ENCODE peak calls at places on chromosomes 5 and 9, in five cellular contexts. Z is GM23248; S is astrocyte of the spinal cord; K is CMK; V is activated T-cell treated with anti-CD3 and anti-CD28 coated beads, Interleukin-2, amount 50 U/mL, for 1 hour. D is an unnamed sample.

GRCh38 chr9:1612886-1613285 is 402.3 kb upstream of the SMARCA2 start:
- DNase-seq in Z (no peak), S (no peak), K (no peak), V (no peak), D (no peak)

GRCh38 chr5:66174338-66174737 is 30.2 kb downstream of the SREK1 start:
- DNase-seq in Z (peak), S (peak), K (no peak), V (no peak), D (no peak)

GRCh38 chr5:176575488-176576422 is 26.6 kb downstream of the CDHR2 start:
- DNase-seq in Z (no peak), S (no peak), K (no peak), V (no peak), D (no peak)

GRCh38 chr5:50888754-50889153 is 222.3 kb downstream of the PARP8 start:
- DNase-seq in Z (peak), S (no peak), K (no peak), V (no peak), D (no peak)

GRCh38 chr5:68418230-68418629 is 202.7 kb downstream of the PIK3R1 start:
- DNase-seq in Z (peak), S (no peak), K (no peak), V (no peak), D (no peak)

GRCh38 chr5:75412111-75412990 is 75.3 kb downstream of the HMGCR start:
- DNase-seq in Z (peak), S (peak), K (no peak), V (no peak), D (no peak)

GRCh38 chr5:38453506-38453905 is 102.9 kb downstream of the LIFR start:
- DNase-seq in Z (no peak), S (peak), K (peak), V (peak), D (no peak)

GRCh38 chr5:135993894-135994514 is 34.8 kb upstream of the TGFBI start:
- DNase-seq in Z (peak), S (peak), K (no peak), V (no peak), D (no peak)

GRCh38 chr9:78035369-78035993 is 3.9 kb upstream of the GNAQ start:
- DNase-seq in Z (peak), S (peak), K (no peak), V (peak), D (peak)

GRCh38 chr5:95327211-95327610 is 42.3 kb upstream of the MCTP1 start:
- DNase-seq in Z (no peak), S (peak), K (no peak), V (no peak), D (no peak)

GRCh38 chr5:150053695-150054392 is 32.5 kb downstream of the CSF1R start:
- DNase-seq in Z (no peak), S (no peak), K (no peak), V (no peak), D (no peak)

GRCh38 chr9:97387504-97387886 is 24.4 kb upstream of the TDRD7 start:
- DNase-seq in Z (no peak), S (no peak), K (no peak), V (no peak), D (no peak)

GRCh38 chr5:6187501-6187900 is 190.8 kb downstream of the MED10 start:
- DNase-seq in Z (no peak), S (no peak), K (no peak), V (no peak), D (no peak)

GRCh38 chr5:136374003-136374402 is 8.7 kb upstream of the TRPC7 start:
- DNase-seq in Z (peak), S (no peak), K (no peak), V (no peak), D (no peak)

GRCh38 chr9:79583957-79584654 is 12.3 kb downstream of the TLE4 start:
- DNase-seq in Z (no peak), S (no peak), K (no peak), V (no peak), D (peak)

D was measured in left ventricle myocardium superior.